ENCODE peak calls at places on chromosomes 2 and 18, in five cellular contexts. One of them, this sample, is unnamed.

GRCh38 chr18:44796505-44797198 is 116.0 kb downstream of the SETBP1 start:
- DNase-seq in right lobe of liver: no peak
- DNase-seq in Peyer's patch: no peak
- DNase-seq in GM12865: no peak
- DNase-seq in upper lobe of left lung: no peak
- DNase-seq in this sample: no peak

GRCh38 chr18:54330768-54331548 is 26.7 kb downstream of the STARD6 start:
- DNase-seq in right lobe of liver: no peak
- DNase-seq in Peyer's patch: no peak
- DNase-seq in GM12865: no peak
- DNase-seq in upper lobe of left lung: no peak
- DNase-seq in this sample: no peak

GRCh38 chr2:237689569-237690131 is 62.3 kb downstream of the LRRFIP1 start:
- DNase-seq in right lobe of liver: no peak
- DNase-seq in Peyer's patch: no peak
- DNase-seq in GM12865: no peak
- DNase-seq in upper lobe of left lung: no peak
- DNase-seq in this sample: peak

GRCh38 chr2:28587526-28588230 is 91.8 kb downstream of the PLB1 start:
- DNase-seq in right lobe of liver: no peak
- DNase-seq in Peyer's patch: no peak
- DNase-seq in GM12865: no peak
- DNase-seq in upper lobe of left lung: no peak
- DNase-seq in this sample: no peak

GRCh38 chr2:140863713-140864112 is 1267.1 kb downstream of the LRP1B start:
- DNase-seq in right lobe of liver: no peak
- DNase-seq in Peyer's patch: no peak
- DNase-seq in GM12865: peak
- DNase-seq in upper lobe of left lung: no peak
- DNase-seq in this sample: peak

GRCh38 chr2:24245986-24246779 is 71.3 kb downstream of the FAM228A start:
- DNase-seq in right lobe of liver: no peak
- DNase-seq in Peyer's patch: no peak
- DNase-seq in GM12865: no peak
- DNase-seq in upper lobe of left lung: no peak
- DNase-seq in this sample: no peak

GRCh38 chr2:173058097-173058496 is 17.5 kb upstream of the MAP3K20 start:
- DNase-seq in right lobe of liver: no peak
- DNase-seq in Peyer's patch: no peak
- DNase-seq in GM12865: no peak
- DNase-seq in upper lobe of left lung: no peak
- DNase-seq in this sample: no peak

GRCh38 chr2:36692078-36692477 is 4.4 kb upstream of the VIT start:
- DNase-seq in right lobe of liver: no peak
- DNase-seq in Peyer's patch: no peak
- DNase-seq in GM12865: no peak
- DNase-seq in upper lobe of left lung: no peak
- DNase-seq in this sample: no peak

GRCh38 chr18:68024716-68025115 is 508.2 kb upstream of the DSEL start:
- DNase-seq in right lobe of liver: no peak
- DNase-seq in Peyer's patch: no peak
- DNase-seq in GM12865: no peak
- DNase-seq in upper lobe of left lung: no peak
- DNase-seq in this sample: no peak

GRCh38 chr2:96529376-96530143 is 7.0 kb upstream of the ARID5A start:
- DNase-seq in right lobe of liver: no peak
- DNase-seq in Peyer's patch: no peak
- DNase-seq in GM12865: no peak
- DNase-seq in upper lobe of left lung: no peak
- DNase-seq in this sample: no peak

GRCh38 chr2:146754606-146755005 is 1090.2 kb upstream of the ACVR2A start:
- DNase-seq in right lobe of liver: no peak
- DNase-seq in Peyer's patch: no peak
- DNase-seq in GM12865: no peak
- DNase-seq in upper lobe of left lung: no peak
- DNase-seq in this sample: no peak

GRCh38 chr2:36566887-36567286 is 31.1 kb downstream of the FEZ2 start:
- DNase-seq in right lobe of liver: no peak
- DNase-seq in Peyer's patch: no peak
- DNase-seq in GM12865: no peak
- DNase-seq in upper lobe of left lung: no peak
- DNase-seq in this sample: no peak

GRCh38 chr2:152062130-152063091 is 36.4 kb downstream of the CACNB4 start:
- DNase-seq in right lobe of liver: no peak
- DNase-seq in Peyer's patch: no peak
- DNase-seq in GM12865: peak
- DNase-seq in upper lobe of left lung: no peak
- DNase-seq in this sample: no peak

GRCh38 chr2:141554810-141555209 is 576.0 kb downstream of the LRP1B start:
- DNase-seq in right lobe of liver: no peak
- DNase-seq in Peyer's patch: no peak
- DNase-seq in GM12865: peak
- DNase-seq in upper lobe of left lung: no peak
- DNase-seq in this sample: peak

GRCh38 chr2:71484354-71484753 is 31.0 kb downstream of the DYSF start:
- DNase-seq in right lobe of liver: no peak
- DNase-seq in Peyer's patch: no peak
- DNase-seq in GM12865: no peak
- DNase-seq in upper lobe of left lung: no peak
- DNase-seq in this sample: no peak

GRCh38 chr2:109266998-109267854 is 138.2 kb downstream of the SH3RF3 start:
- DNase-seq in right lobe of liver: no peak
- DNase-seq in Peyer's patch: no peak
- DNase-seq in GM12865: no peak
- DNase-seq in upper lobe of left lung: no peak
- DNase-seq in this sample: no peak

GRCh38 chr2:176569574-176569973 is 300.3 kb downstream of the MTX2 start:
- DNase-seq in right lobe of liver: no peak
- DNase-seq in Peyer's patch: no peak
- DNase-seq in GM12865: no peak
- DNase-seq in upper lobe of left lung: no peak
- DNase-seq in this sample: no peak

GRCh38 chr2:20400787-20401494 is 45.9 kb upstream of the RHOB start:
- DNase-seq in right lobe of liver: no peak
- DNase-seq in Peyer's patch: no peak
- DNase-seq in GM12865: no peak
- DNase-seq in upper lobe of left lung: no peak
- DNase-seq in this sample: no peak

GRCh38 chr18:58863539-58864145 is 1.0 kb upstream of the ZNF532 start:
- DNase-seq in right lobe of liver: peak
- DNase-seq in Peyer's patch: peak
- DNase-seq in GM12865: peak
- DNase-seq in upper lobe of left lung: peak
- DNase-seq in this sample: no peak

GRCh38 chr2:191389288-191389687 is 144.1 kb downstream of the MYO1B start:
- DNase-seq in right lobe of liver: no peak
- DNase-seq in Peyer's patch: no peak
- DNase-seq in GM12865: no peak
- DNase-seq in upper lobe of left lung: no peak
- DNase-seq in this sample: no peak

GRCh38 chr2:46718797-46719196 is 196.8 kb downstream of the MCFD2 start:
- DNase-seq in right lobe of liver: no peak
- DNase-seq in Peyer's patch: no peak
- DNase-seq in GM12865: no peak
- DNase-seq in upper lobe of left lung: no peak
- DNase-seq in this sample: no peak

GRCh38 chr2:38997784-38998183 is 108.1 kb downstream of the ARHGEF33 start:
- DNase-seq in right lobe of liver: no peak
- DNase-seq in Peyer's patch: no peak
- DNase-seq in GM12865: no peak
- DNase-seq in upper lobe of left lung: no peak
- DNase-seq in this sample: no peak

GRCh38 chr2:64838817-64839216 is 150.4 kb upstream of the SLC1A4 start:
- DNase-seq in right lobe of liver: no peak
- DNase-seq in Peyer's patch: peak
- DNase-seq in GM12865: no peak
- DNase-seq in upper lobe of left lung: no peak
- DNase-seq in this sample: no peak

GRCh38 chr2:26292646-26293045 is 47.9 kb downstream of the HADHB start:
- DNase-seq in right lobe of liver: no peak
- DNase-seq in Peyer's patch: no peak
- DNase-seq in GM12865: no peak
- DNase-seq in upper lobe of left lung: no peak
- DNase-seq in this sample: no peak

GRCh38 chr2:127674241-127675209 is 805 bp downstream of the LIMS2 start:
- DNase-seq in right lobe of liver: no peak
- DNase-seq in Peyer's patch: peak
- DNase-seq in GM12865: no peak
- DNase-seq in upper lobe of left lung: peak
- DNase-seq in this sample: no peak
- H3K4me3 ChIP-seq in right lobe of liver: peak
- H3K4me3 ChIP-seq in Peyer's patch: peak
- H3K4me3 ChIP-seq in GM12865: no peak
- H3K4me3 ChIP-seq in upper lobe of left lung: peak
- H3K4me3 ChIP-seq in this sample: no peak

DNA sequence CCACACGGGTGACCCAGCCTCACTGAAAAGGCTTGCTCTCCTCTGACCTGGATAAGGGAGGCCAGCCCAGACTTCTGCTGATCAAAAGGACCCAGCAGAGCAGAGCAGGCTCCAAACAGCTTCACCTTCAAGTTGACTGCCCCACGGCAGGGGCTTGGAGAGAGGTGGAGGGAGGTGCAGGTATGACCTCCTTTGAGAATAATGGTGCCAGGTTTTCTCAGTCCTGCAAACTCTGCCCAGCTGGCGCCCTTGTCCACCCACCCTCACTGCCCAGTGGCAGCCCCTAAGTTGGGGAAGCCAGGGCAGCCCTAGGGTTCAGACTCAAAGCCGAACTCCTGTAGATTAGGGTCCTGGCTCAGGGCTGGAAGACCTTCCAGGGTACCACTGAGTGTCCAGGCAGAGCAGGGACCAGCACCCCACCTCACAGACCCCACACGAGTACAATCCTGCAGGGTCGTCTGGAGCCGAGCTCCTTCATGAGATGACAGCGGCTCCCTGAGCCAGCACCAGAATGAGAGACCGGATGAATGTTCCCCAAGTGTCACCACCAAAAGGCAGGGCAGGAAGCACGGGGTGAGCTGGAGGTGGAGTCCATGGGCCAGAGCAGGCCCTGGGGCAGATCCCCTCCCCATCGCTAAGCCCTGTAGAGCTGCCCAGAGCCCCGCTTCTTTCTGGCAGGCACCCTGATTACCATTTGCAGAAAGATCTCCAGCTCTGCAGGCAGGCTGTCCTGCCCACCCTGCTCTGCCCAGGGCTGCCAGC is 3.6 kb upstream of the GPC1 start:
- DNase-seq in right lobe of liver: peak
- DNase-seq in Peyer's patch: peak
- DNase-seq in GM12865: no peak
- DNase-seq in upper lobe of left lung: no peak
- DNase-seq in this sample: no peak
- H3K4me3 ChIP-seq in right lobe of liver: no peak
- H3K4me3 ChIP-seq in Peyer's patch: no peak
- H3K4me3 ChIP-seq in GM12865: no peak
- H3K4me3 ChIP-seq in upper lobe of left lung: no peak
- H3K4me3 ChIP-seq in this sample: no peak

GRCh38 chr18:63237911-63238710 is 81.5 kb downstream of the BCL2 start:
- DNase-seq in right lobe of liver: no peak
- DNase-seq in Peyer's patch: no peak
- DNase-seq in GM12865: no peak
- DNase-seq in upper lobe of left lung: no peak
- DNase-seq in this sample: no peak
- H3K4me3 ChIP-seq in right lobe of liver: peak
- H3K4me3 ChIP-seq in Peyer's patch: no peak
- H3K4me3 ChIP-seq in GM12865: no peak
- H3K4me3 ChIP-seq in upper lobe of left lung: no peak
- H3K4me3 ChIP-seq in this sample: no peak

GRCh38 chr2:232421189-232421785 is 14.6 kb downstream of the ALPG start:
- DNase-seq in right lobe of liver: no peak
- DNase-seq in Peyer's patch: no peak
- DNase-seq in GM12865: no peak
- DNase-seq in upper lobe of left lung: no peak
- DNase-seq in this sample: no peak
- H3K4me3 ChIP-seq in right lobe of liver: peak
- H3K4me3 ChIP-seq in Peyer's patch: no peak
- H3K4me3 ChIP-seq in GM12865: no peak
- H3K4me3 ChIP-seq in upper lobe of left lung: peak
- H3K4me3 ChIP-seq in this sample: no peak

DNA sequence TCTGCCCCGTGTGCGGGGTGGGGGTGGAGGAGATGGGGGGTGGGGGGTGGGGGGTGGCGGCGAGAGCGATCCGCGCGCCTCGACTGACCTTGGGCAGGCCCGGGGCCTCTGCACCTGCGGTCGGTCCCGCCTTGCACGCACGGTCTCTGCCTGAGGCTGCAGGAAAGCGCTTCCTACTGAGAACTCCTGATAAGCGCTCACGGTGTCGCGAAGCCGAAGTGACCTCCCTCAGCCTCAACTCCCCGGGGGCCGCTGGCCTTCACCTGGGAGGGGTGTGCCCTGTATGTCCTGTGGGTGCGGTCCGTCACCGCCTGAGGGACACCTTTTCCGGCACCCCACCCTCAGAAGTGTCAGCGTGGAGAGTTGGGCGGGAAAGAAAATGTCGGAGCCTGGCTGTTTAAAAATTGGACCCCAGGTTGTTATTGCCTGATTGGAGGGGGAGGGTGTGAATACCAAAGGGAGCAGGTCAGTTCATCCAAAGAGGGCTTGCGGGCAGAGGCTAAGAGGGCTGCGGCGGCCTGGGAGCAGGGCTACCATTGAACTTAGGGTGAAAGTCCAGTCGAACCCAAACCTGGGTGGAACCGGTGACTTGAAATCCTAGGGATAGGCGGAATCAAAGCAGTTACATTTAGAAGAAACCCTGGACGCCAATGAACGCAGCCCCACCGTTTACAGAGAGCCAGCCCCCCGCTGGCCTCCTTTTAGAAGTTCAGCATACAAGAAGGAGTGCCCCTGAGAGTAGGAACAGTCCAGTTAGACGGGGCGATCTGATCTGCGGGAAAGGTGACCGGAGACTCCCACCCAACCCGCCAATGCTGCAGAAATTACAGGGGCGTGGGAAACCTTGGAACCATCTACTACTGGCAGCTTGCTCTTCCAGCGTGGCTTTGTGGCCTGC is 1.2 kb downstream of the MAL start:
- DNase-seq in right lobe of liver: peak
- DNase-seq in Peyer's patch: no peak
- DNase-seq in GM12865: no peak
- DNase-seq in upper lobe of left lung: no peak
- DNase-seq in this sample: no peak
- H3K4me3 ChIP-seq in right lobe of liver: no peak
- H3K4me3 ChIP-seq in Peyer's patch: peak
- H3K4me3 ChIP-seq in GM12865: no peak
- H3K4me3 ChIP-seq in upper lobe of left lung: peak
- H3K4me3 ChIP-seq in this sample: peak